ENCODE peak calls at places on chromosomes 11 and 22, in ten cellular contexts. W, L, I, T, M, D, N, C, K and Q are unnamed samples.

GRCh38 chr22:30863161-30863833 is 105.3 kb downstream of the MORC2 start:
- DNase-seq in K (no peak), C (no peak), M (no peak), L (peak), W (no peak), D (no peak), I (no peak), N (no peak), T (peak), Q (peak)

GRCh38 chr11:64959498-64959897 is 12.4 kb downstream of the MAJIN start:
- DNase-seq in L (peak), W (no peak), M (no peak), K (no peak), C (no peak), T (no peak), D (no peak), N (peak), I (no peak), Q (no peak)

GRCh38 chr22:36238348-36239149 is 778 bp downstream of the APOL2 start:
- DNase-seq in K (no peak), M (no peak), C (no peak), N (no peak), I (no peak), W (peak), D (no peak), L (peak), T (no peak), Q (no peak)

GRCh38 chr11:6411594-6412031 is 7.3 kb downstream of the APBB1 start:
- DNase-seq in C (no peak), M (no peak), L (no peak), K (no peak), I (no peak), D (no peak), W (no peak), N (no peak), T (no peak), Q (no peak)

GRCh38 chr22:38638216-38638615 is 18.0 kb downstream of the FAM227A start:
- DNase-seq in C (no peak), T (no peak), I (no peak), W (no peak), L (no peak), M (no peak), D (no peak), K (no peak), N (no peak), Q (no peak)

GRCh38 chr22:26482171-26482570 is 1.4 kb downstream of the HPS4 start:
- DNase-seq in D (no peak), T (no peak), L (no peak), K (no peak), M (no peak), I (no peak), W (no peak), C (no peak), N (no peak), Q (no peak)

GRCh38 chr22:47486569-47487312 is 724.3 kb downstream of the TBC1D22A start:
- DNase-seq in T (no peak), W (peak), M (no peak), L (no peak), N (no peak), K (peak), I (no peak), D (no peak), C (no peak), Q (no peak)

GRCh38 chr11:16494918-16495691 is 138.8 kb upstream of the SOX6 start:
- DNase-seq in N (no peak), T (no peak), C (no peak), M (no peak), D (no peak), W (no peak), I (no peak), L (no peak), K (no peak), Q (no peak)

GRCh38 chr11:93515438-93515837 is 27.8 kb downstream of the SMCO4 start:
- DNase-seq in T (no peak), M (no peak), N (no peak), C (no peak), W (no peak), I (no peak), K (no peak), D (no peak), L (no peak), Q (no peak)

GRCh38 chr11:78161937-78162336 is 22.5 kb upstream of the ALG8 start:
- DNase-seq in T (no peak), K (no peak), C (no peak), M (no peak), D (no peak), W (no peak), L (peak), N (no peak), I (no peak), Q (no peak)

GRCh38 chr11:109789911-109790310 is 303.3 kb upstream of the ZC3H12C start:
- DNase-seq in T (no peak), M (no peak), I (no peak), L (no peak), K (no peak), D (no peak), N (no peak), W (no peak), C (no peak), Q (no peak)

GRCh38 chr11:76512851-76513653 is 68.2 kb downstream of the EMSY start:
- DNase-seq in I (peak), K (no peak), W (no peak), L (peak), D (no peak), M (peak), N (peak), C (no peak), T (no peak), Q (no peak)

GRCh38 chr22:41345807-41346335 is 35.9 kb upstream of the TEF start:
- DNase-seq in M (no peak), C (no peak), L (no peak), N (no peak), T (no peak), D (no peak), K (no peak), W (no peak), I (no peak), Q (no peak)

GRCh38 chr22:39980635-39981034 is 14.1 kb upstream of the FAM83F start:
- DNase-seq in L (no peak), D (no peak), C (no peak), W (no peak), T (no peak), I (no peak), M (no peak), N (no peak), K (no peak), Q (no peak)

GRCh38 chr11:17839450-17839849 is 104.9 kb downstream of the KCNC1 start:
- DNase-seq in K (no peak), D (no peak), T (no peak), C (no peak), L (no peak), I (no peak), W (no peak), M (no peak), N (no peak), Q (no peak)

GRCh38 chr11:17230867-17231851 is 23.4 kb upstream of the PIK3C2A start:
- DNase-seq in I (no peak), W (no peak), L (no peak), C (no peak), T (no peak), K (no peak), D (no peak), M (no peak), N (no peak), Q (no peak)

GRCh38 chr11:59812220-59812619 is 1.6 kb upstream of the MRPL16 start:
- DNase-seq in T (no peak), D (no peak), M (no peak), I (no peak), K (no peak), L (no peak), N (no peak), C (no peak), W (no peak), Q (no peak)

DNA sequence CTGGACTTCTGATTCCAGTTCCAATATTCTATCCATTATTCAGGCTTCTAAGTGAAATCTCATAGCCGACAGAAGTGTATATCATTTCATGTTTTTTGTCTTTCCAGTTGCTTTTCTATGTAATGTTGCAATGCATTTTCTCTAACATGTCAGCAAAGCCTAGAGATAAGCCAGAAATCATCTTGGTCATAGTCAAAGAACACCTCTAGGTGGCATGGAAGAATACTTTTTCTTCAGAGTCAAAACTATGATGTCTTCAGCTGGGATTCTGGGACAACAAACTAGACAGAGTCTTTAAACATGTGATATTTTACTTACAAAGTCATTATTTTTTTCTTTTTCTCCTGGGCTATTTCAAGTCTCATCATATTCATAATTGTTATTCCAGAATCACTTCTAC is 4.4 kb downstream of the GAS2 start:
- DNase-seq in W (no peak), M (no peak), I (no peak), D (no peak), K (no peak), L (peak), N (peak), T (no peak), C (no peak), Q (no peak)
- TF ChIP-seq CTCF in W (no peak), M (peak), I (peak), D (no peak), K (no peak), L (peak), N (peak), T (no peak), C (no peak), Q (no peak)

GRCh38 chr22:44524806-44525205 is 26.8 kb upstream of the RTL6 start:
- DNase-seq in L (no peak), D (no peak), M (no peak), C (no peak), I (no peak), W (no peak), N (no peak), T (no peak), K (no peak), Q (no peak)
- TF ChIP-seq CTCF in L (no peak), D (no peak), M (no peak), C (no peak), I (no peak), W (no peak), N (no peak), T (no peak), K (no peak), Q (no peak)

GRCh38 chr11:134940441-134941125 is 528.5 kb upstream of the B3GAT1 start:
- DNase-seq in L (no peak), M (no peak), I (no peak), N (no peak), W (no peak), K (no peak), D (no peak), T (no peak), C (no peak), Q (no peak)

GRCh38 chr11:134942633-134943032 is 530.6 kb upstream of the B3GAT1 start:
- DNase-seq in C (no peak), K (no peak), W (no peak), I (peak), T (no peak), L (no peak), D (no peak), M (no peak), N (no peak), Q (no peak)

GRCh38 chr11:134938212-134938611 is 526.2 kb upstream of the B3GAT1 start:
- DNase-seq in D (no peak), L (no peak), K (no peak), N (no peak), M (no peak), C (no peak), T (no peak), W (no peak), I (no peak), Q (no peak)

GRCh38 chr11:134939046-134939445 is 527.0 kb upstream of the B3GAT1 start:
- DNase-seq in K (no peak), T (no peak), C (no peak), M (no peak), W (no peak), N (no peak), I (no peak), L (no peak), D (no peak), Q (no peak)

GRCh38 chr11:134939905-134940304 is 527.9 kb upstream of the B3GAT1 start:
- DNase-seq in W (no peak), T (no peak), K (no peak), N (no peak), C (peak), D (no peak), M (no peak), L (no peak), I (no peak), Q (no peak)
- TF ChIP-seq CTCF in W (no peak), T (peak), K (no peak), N (no peak), C (no peak), D (no peak), M (no peak), L (no peak), I (peak), Q (no peak)

DNA sequence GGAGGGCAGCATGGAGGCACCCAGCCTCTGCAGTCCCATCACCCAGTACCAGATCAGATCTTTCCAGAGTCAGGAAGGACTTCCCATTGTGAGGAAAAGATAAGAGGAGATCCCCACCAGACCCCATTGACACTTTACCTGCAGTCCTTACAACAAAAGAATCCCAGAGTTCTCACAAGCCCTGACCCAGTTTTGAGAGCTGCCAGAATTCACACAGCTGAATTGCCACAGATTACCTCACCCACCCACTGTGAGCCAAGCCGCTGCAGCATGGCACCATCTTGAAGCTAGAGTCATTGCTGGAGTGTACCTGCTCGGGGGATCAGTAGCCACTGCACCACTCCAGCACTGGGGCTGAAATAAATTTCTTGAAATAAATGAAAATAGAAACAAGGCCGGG is 91.8 kb upstream of the UBASH3B start:
- DNase-seq in N (no peak), I (no peak), T (no peak), L (no peak), K (no peak), M (no peak), C (no peak), D (no peak), W (no peak), Q (no peak)
- TF ChIP-seq CTCF in N (no peak), I (no peak), T (no peak), L (no peak), K (no peak), M (no peak), C (no peak), D (no peak), W (no peak), Q (no peak)

DNA sequence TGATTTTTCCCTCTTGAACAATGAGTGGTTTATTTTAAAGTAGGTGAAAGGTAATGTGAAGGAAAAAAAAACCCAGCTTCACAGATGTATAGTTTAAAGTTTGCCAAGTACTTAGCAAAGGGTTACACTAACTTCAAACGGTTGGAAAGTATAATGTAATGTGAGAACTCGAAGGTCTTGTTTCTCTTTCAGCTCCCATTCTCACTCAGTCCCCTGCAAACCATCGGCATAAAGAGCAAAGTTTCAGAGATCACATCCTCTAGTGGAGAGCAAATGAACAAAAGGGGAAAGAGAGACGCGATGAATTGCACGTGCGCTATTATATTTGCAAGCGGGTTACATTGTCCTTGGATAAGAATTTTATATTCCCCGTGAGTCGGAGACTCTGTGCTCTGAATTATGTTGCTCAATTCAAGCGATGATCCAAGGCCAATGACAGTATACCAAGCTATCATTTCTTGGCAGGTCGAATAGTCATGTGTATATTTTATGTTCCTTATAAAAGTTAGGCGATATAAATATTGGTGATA is 37.6 kb upstream of the BIRC3 start:
- DNase-seq in I (peak), L (peak), N (peak), M (peak), K (peak), T (no peak), W (peak), D (no peak), C (no peak), Q (no peak)
- TF ChIP-seq CTCF in I (peak), L (peak), N (no peak), M (peak), K (no peak), T (peak), W (no peak), D (peak), C (no peak), Q (no peak)

GRCh38 chr11:57457643-57458023 is 2.7 kb upstream of the RTN4RL2 start:
- DNase-seq in C (no peak), K (no peak), N (no peak), I (no peak), L (no peak), W (no peak), T (no peak), M (no peak), D (no peak), Q (no peak)
- TF ChIP-seq CTCF in C (no peak), K (no peak), N (no peak), I (no peak), L (no peak), W (peak), T (no peak), M (no peak), D (peak), Q (no peak)

DNA sequence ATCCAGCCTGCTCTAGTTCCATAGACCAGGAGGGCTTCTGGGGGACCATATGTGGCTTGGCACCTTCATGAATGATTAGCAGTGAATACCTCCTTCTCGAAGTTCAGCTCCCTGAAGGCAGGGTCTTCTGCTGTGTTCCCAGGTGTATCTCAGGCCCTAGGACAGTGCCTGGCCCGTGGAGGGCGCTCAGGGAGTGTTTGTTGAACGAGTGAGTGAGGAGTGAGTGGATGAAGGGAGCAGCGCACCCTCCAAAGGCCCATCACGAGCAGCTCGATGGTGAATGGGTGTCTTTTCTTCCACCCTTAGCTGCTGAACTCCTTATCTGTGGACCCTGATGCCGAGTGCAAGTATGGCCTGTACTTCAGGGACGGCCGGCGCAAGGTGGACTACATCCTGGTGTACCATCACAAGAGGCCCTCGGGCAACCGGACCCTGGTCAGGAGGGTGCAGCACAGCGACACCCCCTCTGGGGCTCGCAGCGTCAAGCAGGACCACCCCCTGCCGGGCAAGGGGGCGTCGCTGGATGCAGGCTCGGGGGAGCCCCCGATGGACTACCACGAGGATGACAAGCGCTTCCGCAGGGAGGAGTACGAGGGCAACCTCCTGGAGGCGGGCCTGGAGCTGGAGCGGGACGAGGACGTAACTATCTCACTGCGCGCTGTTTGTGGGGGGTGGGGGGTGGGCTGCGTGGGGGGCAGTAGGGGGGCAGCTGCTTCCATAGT is 9.5 kb downstream of the ANO1 start:
- DNase-seq in W (no peak), K (no peak), T (peak), C (peak), N (no peak), I (no peak), D (no peak), L (no peak), M (no peak), Q (no peak)
- TF ChIP-seq CTCF in W (no peak), K (no peak), T (no peak), C (no peak), N (no peak), I (no peak), D (no peak), L (no peak), M (no peak), Q (no peak)

DNA sequence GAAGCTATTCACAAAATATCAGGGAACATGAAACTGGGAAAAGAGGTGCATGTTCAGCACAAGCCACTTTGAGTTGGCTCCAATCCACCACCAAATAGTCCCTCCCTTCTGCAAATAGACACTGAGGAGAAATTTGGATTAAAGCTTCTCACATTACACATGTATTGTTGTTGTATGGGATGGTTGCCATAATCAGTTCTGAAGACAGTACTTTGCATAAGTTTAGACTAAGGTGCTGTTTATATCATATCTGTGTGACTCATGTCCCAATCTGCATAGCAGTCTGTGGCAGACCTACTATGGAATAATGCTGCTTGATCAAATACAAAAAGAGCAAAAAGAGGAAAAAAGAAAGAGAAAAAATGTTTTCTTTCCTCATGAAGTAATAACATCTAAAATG is 376.7 kb upstream of the DDI1 start:
- DNase-seq in I (no peak), K (no peak), D (no peak), T (no peak), L (no peak), M (no peak), C (no peak), W (no peak), N (peak), Q (no peak)
- TF ChIP-seq CTCF in I (no peak), K (no peak), D (no peak), T (no peak), L (no peak), M (no peak), C (no peak), W (no peak), N (no peak), Q (no peak)

GRCh38 chr11:118652681-118653181 is 26.7 kb downstream of the TREH start:
- DNase-seq in T (no peak), M (no peak), L (no peak), D (no peak), W (no peak), I (no peak), C (no peak), K (no peak), N (no peak), Q (no peak)
- TF ChIP-seq CTCF in T (no peak), M (no peak), L (no peak), D (no peak), W (no peak), I (no peak), C (no peak), K (no peak), N (no peak), Q (no peak)

DNA sequence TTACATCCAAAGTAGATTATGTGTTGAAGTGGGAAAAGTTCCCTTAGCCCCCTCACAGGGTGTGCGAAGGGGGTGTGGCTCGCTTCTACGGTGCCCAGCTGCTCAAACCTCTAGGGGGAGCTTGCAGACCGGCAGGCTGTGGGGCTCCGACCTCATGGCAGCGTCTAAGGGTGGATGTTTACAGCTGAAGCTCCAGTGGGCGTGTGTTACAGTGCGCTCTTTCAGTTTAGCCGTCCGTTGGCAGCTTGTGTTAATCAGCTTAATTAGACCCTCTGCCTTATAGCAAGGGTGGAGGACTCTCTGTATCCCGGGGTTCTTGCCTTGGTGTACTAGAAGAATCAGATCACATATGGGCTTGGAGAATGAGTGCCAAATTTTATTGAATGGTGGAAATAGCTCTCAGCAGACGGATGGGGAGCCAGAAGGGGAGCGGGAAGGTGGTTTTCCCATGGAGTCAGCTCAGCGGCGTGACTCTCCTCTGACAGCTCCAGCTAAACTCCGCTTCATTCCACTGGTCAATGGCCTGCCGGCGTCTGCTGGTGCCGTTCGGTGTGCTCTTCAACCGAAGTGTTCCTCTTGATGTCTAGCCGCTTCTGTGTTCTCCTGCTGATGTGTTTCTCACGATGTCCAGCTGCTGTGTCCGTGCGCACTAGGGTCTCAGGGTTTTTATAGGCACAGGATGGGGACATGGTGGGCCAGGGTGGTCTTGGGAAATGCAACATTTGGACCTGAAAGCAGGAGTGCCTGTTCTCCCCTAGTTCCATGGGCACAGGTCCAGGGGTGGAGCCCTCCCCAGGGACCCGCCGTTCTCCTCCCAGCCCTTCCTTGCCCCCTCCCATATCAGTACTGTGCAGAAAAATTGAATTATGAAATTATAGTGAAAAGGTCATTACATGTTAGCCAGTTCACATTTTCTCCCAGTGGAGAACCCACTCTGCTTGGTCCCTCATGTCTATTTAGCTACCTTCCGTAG is 28.6 kb upstream of the OR10G7 start:
- DNase-seq in K (peak), W (peak), L (peak), N (peak), I (peak), M (no peak), C (peak), T (peak), D (peak), Q (no peak)
- TF ChIP-seq CTCF in K (no peak), W (peak), L (peak), N (peak), I (peak), M (peak), C (peak), T (peak), D (peak), Q (no peak)